ENCODE peak calls at places on chromosomes 3 and 15, in seven cellular contexts. Z, O, C, U, G, K and L are unnamed samples.

GRCh38 chr3:57127849-57128566 is 37.1 kb downstream of the IL17RD start:
- DNase-seq in Z (peak), O (no peak), C (no peak), U (no peak), G (no peak), K (no peak), L (no peak)

GRCh38 chr3:15974647-15975046 is 176.9 kb upstream of the ANKRD28 start:
- DNase-seq in Z (no peak), O (no peak), C (no peak), U (peak), G (no peak), K (no peak), L (no peak)

GRCh38 chr15:65986416-65986815 is 117.1 kb downstream of the RAB11A start:
- DNase-seq in Z (no peak), O (peak), C (no peak), U (no peak), G (no peak), K (no peak), L (no peak)

GRCh38 chr3:52196977-52197376 is 983 bp upstream of the ALAS1 start:
- DNase-seq in Z (no peak), O (no peak), C (no peak), U (no peak), G (no peak), K (no peak), L (peak)

GRCh38 chr15:46660096-46660842 is 1025.4 kb downstream of the SQOR start:
- DNase-seq in Z (no peak), O (no peak), C (no peak), U (no peak), G (no peak), K (no peak), L (no peak)

GRCh38 chr3:32843504-32844321 is 25.9 kb downstream of the TRIM71 start:
- DNase-seq in Z (no peak), O (no peak), C (no peak), U (peak), G (no peak), K (no peak), L (no peak)

GRCh38 chr3:63872135-63872924 is 8.7 kb downstream of the ATXN7 start:
- DNase-seq in Z (peak), O (peak), C (no peak), U (no peak), G (no peak), K (no peak), L (no peak)

GRCh38 chr15:99956022-99956775 is 223.0 kb upstream of the LYSMD4 start:
- DNase-seq in Z (no peak), O (no peak), C (no peak), U (no peak), G (no peak), K (no peak), L (no peak)

GRCh38 chr3:71104090-71104489 is 479.4 kb downstream of the FOXP1 start:
- DNase-seq in Z (peak), O (peak), C (no peak), U (no peak), G (no peak), K (no peak), L (no peak)

GRCh38 chr3:111473550-111473949 is 68.4 kb upstream of the CD96 start:
- DNase-seq in Z (no peak), O (no peak), C (no peak), U (peak), G (no peak), K (no peak), L (no peak)

GRCh38 chr15:56725386-56725785 is 7.9 kb downstream of the ZNF280D start:
- DNase-seq in Z (no peak), O (no peak), C (no peak), U (no peak), G (no peak), K (no peak), L (no peak)

GRCh38 chr15:38994310-38994709 is 429.7 kb upstream of the RASGRP1 start:
- DNase-seq in Z (no peak), O (no peak), C (no peak), U (no peak), G (no peak), K (no peak), L (no peak)

GRCh38 chr15:24772709-24773373 is 97.3 kb downstream of the NPAP1 start:
- DNase-seq in Z (peak), O (no peak), C (peak), U (peak), G (peak), K (peak), L (peak)

GRCh38 chr3:177179281-177180067 is 17.8 kb downstream of the TBL1XR1 start:
- DNase-seq in Z (no peak), O (peak), C (no peak), U (no peak), G (no peak), K (no peak), L (no peak)

GRCh38 chr3:152470893-152471292 is 202.2 kb downstream of the MBNL1 start:
- DNase-seq in Z (no peak), O (no peak), C (no peak), U (no peak), G (no peak), K (no peak), L (no peak)

GRCh38 chr3:23720885-23721284 is 84.9 kb upstream of the UBE2E1 start:
- DNase-seq in Z (no peak), O (no peak), C (no peak), U (no peak), G (no peak), K (no peak), L (no peak)

GRCh38 chr15:56739964-56740640 is 6.8 kb upstream of the ZNF280D start:
- DNase-seq in Z (no peak), O (no peak), C (no peak), U (peak), G (no peak), K (no peak), L (no peak)

GRCh38 chr3:150073513-150073912 is 102.8 kb upstream of the PFN2 start:
- DNase-seq in Z (no peak), O (no peak), C (no peak), U (no peak), G (no peak), K (no peak), L (no peak)